ENCODE peak calls at places on chromosomes 4 and X, in eight cellular contexts. Q, H, O, P, K, W, N and F are unnamed samples.

GRCh38 chrX:13180807-13181206 is 136.4 kb upstream of the FAM9C start:
- DNase-seq in Q (no peak), H (no peak), O (no peak), P (peak), K (peak), W (no peak), N (no peak), F (no peak)

GRCh38 chrX:69510137-69510715 is 6.1 kb downstream of the NALF2 start:
- DNase-seq in Q (no peak), H (no peak), O (no peak), P (no peak), K (no peak), W (no peak), N (no peak), F (no peak)

GRCh38 chr4:109511414-109511813 is 48.6 kb upstream of the MCUB start:
- DNase-seq in Q (no peak), H (no peak), O (no peak), P (no peak), K (no peak), W (no peak), N (no peak), F (no peak)

GRCh38 chr4:80017125-80017854 is 55.7 kb downstream of the ANTXR2 start:
- DNase-seq in Q (no peak), H (no peak), O (no peak), P (peak), K (peak), W (no peak), N (no peak), F (no peak)

GRCh38 chrX:13119386-13119785 is 75.0 kb upstream of the FAM9C start:
- DNase-seq in Q (no peak), H (no peak), O (no peak), P (peak), K (no peak), W (no peak), N (no peak), F (no peak)

GRCh38 chrX:20463296-20464075 is 196.8 kb upstream of the RPS6KA3 start:
- DNase-seq in Q (no peak), H (no peak), O (no peak), P (no peak), K (no peak), W (no peak), N (no peak), F (no peak)

GRCh38 chr4:26779674-26780073 is 81.0 kb upstream of the STIM2 start:
- DNase-seq in Q (no peak), H (no peak), O (peak), P (peak), K (peak), W (no peak), N (no peak), F (no peak)

GRCh38 chr4:8914461-8915171 is 43.0 kb upstream of the HMX1 start:
- DNase-seq in Q (no peak), H (peak), O (no peak), P (no peak), K (no peak), W (peak), N (no peak), F (no peak)

GRCh38 chr4:173264245-173264959 is 69.8 kb downstream of the HMGB2 start:
- DNase-seq in Q (no peak), H (no peak), O (peak), P (peak), K (peak), W (peak), N (no peak), F (no peak)

GRCh38 chr4:6270691-6271121 is 1.1 kb downstream of the WFS1 start:
- DNase-seq in Q (no peak), H (no peak), O (peak), P (peak), K (peak), W (no peak), N (no peak), F (no peak)

GRCh38 chrX:96424007-96424406 is 260.6 kb upstream of the DIAPH2 start:
- DNase-seq in Q (no peak), H (no peak), O (no peak), P (peak), K (no peak), W (no peak), N (no peak), F (no peak)